ENCODE peak calls at places on chromosomes 4 and X, in four cellular contexts. J is IMR-90, X is mesendoderm, D is GM23248. O is an unnamed sample.

GRCh38 chr4:65656008-65656407 is 14.3 kb downstream of the EPHA5 start:
- DNase-seq in J (no peak), X (no peak), D (no peak), O (no peak)

GRCh38 chr4:117225441-117225840 is 140.1 kb upstream of the TRAM1L1 start:
- DNase-seq in J (no peak), X (peak; percentile 51), D (no peak), O (no peak)

GRCh38 chrX:123083924-123084323 is 100.2 kb upstream of the GRIA3 start:
- DNase-seq in J (no peak), X (peak; percentile 55), D (peak; percentile 36), O (no peak)

GRCh38 chr4:155371432-155372043 is 5.2 kb downstream of the MAP9 start:
- DNase-seq in J (peak; percentile 21), X (peak; percentile 24), D (peak; percentile 43), O (no peak)

GRCh38 chr4:30537462-30537861 is 182.7 kb upstream of the PCDH7 start:
- DNase-seq in J (peak; percentile 80), X (peak; percentile 15), D (peak; percentile 24), O (no peak)

GRCh38 chr4:181832305-181832704 is 410.9 kb upstream of the TENM3 start:
- DNase-seq in J (no peak), X (no peak), D (no peak), O (no peak)

GRCh38 chr4:174318829-174319764 is 35.4 kb downstream of the CEP44 start:
- DNase-seq in J (peak; percentile 46), X (peak; percentile 66), D (peak; percentile 50), O (no peak)

GRCh38 chr4:83237591-83237990 is 47.0 kb downstream of the COQ2 start:
- DNase-seq in J (no peak), X (no peak), D (no peak), O (no peak)

GRCh38 chrX:40544343-40545250 is 36.2 kb upstream of the ATP6AP2 start:
- DNase-seq in J (peak; percentile 25), X (no peak), D (peak; percentile 27), O (no peak)

GRCh38 chr4:139873111-139873866 is 207.7 kb downstream of the MGST2 start:
- DNase-seq in J (peak; percentile 34), X (no peak), D (peak; percentile 54), O (no peak)

GRCh38 chr4:111269439-111269838 is 646.6 kb upstream of the PITX2 start:
- DNase-seq in J (no peak), X (peak; percentile 62), D (no peak), O (no peak)

GRCh38 chr4:7788193-7788592 is 151.5 kb downstream of the AFAP1 start:
- DNase-seq in J (no peak), X (no peak), D (no peak), O (peak; percentile 23)

GRCh38 chr4:6087669-6088068 is 69.4 kb upstream of the C4orf50 start:
- DNase-seq in J (peak; percentile 28), X (peak; percentile 85), D (peak; percentile 20), O (no peak)

GRCh38 chrX:125694171-125694570 is 374.5 kb downstream of the TEX13C start:
- DNase-seq in J (no peak), X (no peak), D (no peak), O (no peak)

GRCh38 chr4:31803511-31804195 is 1083.5 kb downstream of the PCDH7 start:
- DNase-seq in J (no peak), X (no peak), D (no peak), O (no peak)

GRCh38 chr4:1356181-1356998 is 9.4 kb downstream of the UVSSA start:
- DNase-seq in J (peak; percentile 32), X (peak; percentile 63), D (peak; percentile 67), O (no peak)

GRCh38 chr4:102632236-102632635 is 128.5 kb downstream of the MANBA start:
- DNase-seq in J (no peak), X (no peak), D (no peak), O (no peak)

GRCh38 chr4:56976283-56976877 is 1.0 kb downstream of the NOA1 start:
- DNase-seq in J (no peak), X (no peak), D (peak; percentile 55), O (no peak)

GRCh38 chr4:138241281-138242075 is 671 bp downstream of the SLC7A11 start:
- DNase-seq in J (peak; percentile 38), X (no peak), D (peak; percentile 71), O (no peak)

GRCh38 chr4:165118256-165118909 is 5.7 kb upstream of the TMEM192 start:
- DNase-seq in J (no peak), X (no peak), D (no peak), O (no peak)

GRCh38 chrX:109596015-109596414 is 29.0 kb downstream of the KCNE5 start:
- DNase-seq in J (no peak), X (no peak), D (no peak), O (no peak)

GRCh38 chr4:102246416-102246815 is 98.9 kb downstream of the SLC39A8 start:
- DNase-seq in J (no peak), X (no peak), D (no peak), O (no peak)

GRCh38 chrX:24282381-24283121 is 31.3 kb downstream of the SUPT20HL2 start:
- DNase-seq in J (peak; percentile 31), X (no peak), D (peak; percentile 63), O (no peak)

DNA sequence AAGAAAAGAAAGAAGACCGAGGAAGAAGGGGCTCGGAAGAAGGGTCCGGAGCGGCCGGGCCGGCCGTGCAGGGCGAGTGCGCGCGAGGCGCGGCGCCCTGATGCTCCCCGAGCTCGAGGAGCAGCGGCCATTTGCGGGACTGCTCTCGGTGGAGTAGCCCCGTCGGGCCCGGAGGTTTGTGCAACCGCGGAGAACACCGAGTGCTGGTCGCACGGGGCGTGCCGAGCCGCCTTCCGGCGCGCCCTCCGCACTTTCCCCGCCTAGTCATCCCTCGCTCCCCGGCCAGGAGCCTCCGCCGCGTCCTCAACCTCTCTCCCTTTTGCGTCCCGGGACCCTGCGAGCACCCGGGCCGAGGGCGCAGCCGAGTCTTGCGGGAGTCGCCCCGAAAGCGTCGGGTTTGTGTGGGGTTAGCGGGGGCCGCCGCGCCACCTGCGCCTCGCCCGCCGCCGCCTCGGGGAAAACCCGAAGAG is 127.4 kb downstream of the LAS1L start:
- DNase-seq in J (no peak), X (peak; percentile 21), D (peak; percentile 22), O (no peak)
- H3K4me3 ChIP-seq in J (no peak overlapping the region), X (no peak overlapping the region), D (peak overlapping the region; percentile 52), O (no peak overlapping the region)

DNA sequence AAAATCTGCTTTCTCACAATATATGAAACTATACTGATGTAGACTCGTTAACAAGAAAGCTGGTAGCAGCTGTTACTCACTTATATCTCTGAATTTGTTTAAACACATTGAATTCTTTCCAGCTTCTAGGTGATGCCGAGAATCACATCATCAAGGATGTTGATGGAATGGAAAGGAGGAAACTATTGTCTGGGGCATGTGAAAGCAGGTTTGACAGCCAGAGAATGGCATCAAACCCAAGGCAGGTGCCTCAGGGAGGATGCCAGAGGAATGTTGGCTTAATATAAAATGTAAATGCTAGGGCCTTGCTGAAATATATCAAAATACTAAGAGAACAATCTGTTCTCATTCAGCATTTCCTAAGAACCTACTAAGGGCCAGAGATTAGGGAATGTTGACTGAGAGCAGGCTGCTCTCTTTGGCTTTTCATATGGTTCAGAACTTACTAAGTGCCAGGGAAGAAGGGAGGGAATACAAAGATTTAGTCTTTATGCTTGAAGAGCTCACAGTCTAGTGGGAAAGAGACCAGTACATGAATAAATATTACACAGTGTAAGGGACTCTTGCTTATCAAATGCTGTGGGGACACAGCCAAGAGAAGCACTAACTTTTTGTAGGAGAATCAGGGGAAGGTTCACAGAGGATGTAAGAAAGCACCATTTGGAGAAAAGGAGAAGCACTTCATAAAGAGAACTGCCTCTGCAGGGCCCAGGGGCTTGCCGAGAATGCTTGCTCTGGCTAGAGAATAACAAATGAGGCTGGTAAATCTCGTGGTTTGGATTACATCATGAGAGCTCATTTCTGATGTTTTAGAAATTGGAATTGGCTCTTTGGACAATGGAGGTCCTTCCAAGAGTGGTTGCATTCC is 14.7 kb downstream of the SLIT2 start:
- DNase-seq in J (peak; percentile 61), X (no peak), D (peak; percentile 37), O (no peak)
- H3K36me3 ChIP-seq in J (no peaks in the 10 kb centered on the region), X (no peaks in the 10 kb centered on the region), D (peaks cover 38% of the 10 kb centered on the region), O (no peaks in the 10 kb centered on the region)

DNA sequence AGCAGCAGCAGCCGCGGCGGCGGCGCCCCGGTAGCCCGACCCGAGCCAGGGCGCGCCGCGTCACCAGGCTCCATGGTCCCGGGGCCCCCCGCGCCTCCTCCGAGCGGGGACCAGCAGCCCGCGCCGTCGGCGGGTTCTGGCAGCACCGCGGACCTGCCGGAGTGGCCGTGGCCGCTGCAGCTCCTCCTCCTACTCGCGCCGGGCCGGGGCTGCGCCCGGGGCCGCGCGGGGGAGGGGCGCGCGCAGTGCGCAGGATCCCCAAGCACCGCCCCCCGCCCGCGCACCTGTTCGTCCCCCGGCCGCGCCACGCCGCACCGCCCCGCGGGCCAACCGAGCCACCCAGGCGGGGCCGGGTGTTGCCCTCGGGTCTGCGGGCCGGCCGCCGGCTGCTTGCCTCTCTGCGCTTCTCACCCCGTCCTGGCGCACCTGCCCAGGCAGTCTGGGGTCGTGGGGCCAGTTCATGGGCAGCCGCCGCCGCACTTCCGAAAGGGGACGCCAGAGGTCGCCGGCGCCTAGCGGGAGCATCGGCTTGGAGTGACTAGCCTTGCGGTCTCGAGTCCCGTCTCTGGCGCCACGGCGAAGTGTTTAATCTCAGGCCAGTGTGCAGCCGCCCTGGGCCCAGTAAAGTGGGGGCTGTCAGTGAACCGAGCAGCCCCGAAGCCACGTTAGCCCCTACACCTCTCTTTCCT is at the start of gene SLC9A7:
- DNase-seq in J (peak; percentile 61), X (peak; percentile 84), D (peak; percentile 83), O (no peak)
- H3K4me1 ChIP-seq in J (peaks cover 5% of the 10 kb centered on the region), X (peaks cover 2% of the 10 kb centered on the region), D (peaks cover 17% of the 10 kb centered on the region), O (peaks cover 12% of the 10 kb centered on the region)

GRCh38 chrX:49167740-49168108 is 4.0 kb upstream of the PLP2 start:
- DNase-seq in J (no peak), X (no peak), D (no peak), O (no peak)
- H3K4me3 ChIP-seq in J (no peak overlapping the region), X (no peak overlapping the region), D (peak overlapping the region; percentile 41), O (peak overlapping the region; percentile 26)

GRCh38 chr4:2907706-2908293 is 55.4 kb downstream of the NOP14 start:
- DNase-seq in J (no peak), X (no peak), D (no peak), O (no peak)

GRCh38 chr4:2907226-2907625 is 56.0 kb downstream of the NOP14 start:
- DNase-seq in J (no peak), X (no peak), D (no peak), O (no peak)

GRCh38 chr4:2908686-2909085 is 54.5 kb downstream of the NOP14 start:
- DNase-seq in J (no peak), X (no peak), D (no peak), O (no peak)

GRCh38 chr4:2906218-2906617 is 57.0 kb downstream of the NOP14 start:
- DNase-seq in J (no peak), X (no peak), D (no peak), O (no peak)

DNA sequence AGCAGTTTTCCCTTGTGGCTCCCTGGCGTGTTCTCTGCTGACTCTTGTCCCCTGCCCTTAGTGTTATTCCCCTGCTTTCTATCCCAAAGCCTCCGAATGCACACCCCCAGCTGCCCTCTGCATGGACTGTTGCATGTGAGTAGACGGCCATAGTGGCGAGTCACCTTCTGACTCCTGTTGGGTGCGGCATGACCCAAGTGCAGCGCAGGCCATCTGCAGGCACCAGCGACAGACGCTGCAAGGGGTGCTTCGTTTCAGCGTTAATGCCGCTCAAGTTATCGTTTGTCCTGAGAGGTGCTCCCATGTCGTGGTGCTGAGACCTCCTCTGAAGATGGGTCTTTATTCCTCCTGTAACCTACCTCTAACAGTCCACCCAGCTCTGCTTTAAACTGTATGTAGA is 57.7 kb downstream of the NOP14 start:
- DNase-seq in J (no peak), X (no peak), D (no peak), O (no peak)
- H3K36me3 ChIP-seq in J (peaks cover 67% of the 10 kb centered on the region), X (peaks cover 19% of the 10 kb centered on the region), D (peaks cover 51% of the 10 kb centered on the region), O (peaks cover 78% of the 10 kb centered on the region)

GRCh38 chr4:19614171-19614570 is 637.5 kb upstream of the SLIT2 start:
- DNase-seq in J (no peak), X (no peak), D (no peak), O (no peak)
- H3K4me1 ChIP-seq in J (no peaks in the 10 kb centered on the region), X (no peaks in the 10 kb centered on the region), D (no peaks in the 10 kb centered on the region), O (no peaks in the 10 kb centered on the region)